ENCODE peak calls at places on chromosome 7, in four cellular contexts. K, J, D and M are unnamed samples.
A peak's percentile ranks its signal among the peaks of the same experiment; 100 is the strongest.

GRCh38 chr7:4208586-4208985 is 473.5 kb upstream of the FOXK1 start:
- DNase-seq in K (no peak), J (no peak), D (no peak), M (no peak)

GRCh38 chr7:31744294-31744874 is 57.4 kb downstream of the PPP1R17 start:
- DNase-seq in K (peak; percentile 82), J (peak; percentile 49), D (peak; percentile 53), M (no peak)

GRCh38 chr7:115357213-115357999 is 435.5 kb downstream of the MDFIC start:
- DNase-seq in K (no peak), J (no peak), D (no peak), M (no peak)

GRCh38 chr7:46220066-46220630 is 299.1 kb upstream of the IGFBP3 start:
- DNase-seq in K (no peak), J (no peak), D (no peak), M (peak; percentile 6)

GRCh38 chr7:5692112-5692844 is 89.2 kb downstream of the RNF216 start:
- DNase-seq in K (peak; percentile 86), J (peak; percentile 71), D (no peak), M (no peak)

GRCh38 chr7:125136341-125136740 is 206.7 kb upstream of the POT1 start:
- DNase-seq in K (no peak), J (no peak), D (no peak), M (no peak)

GRCh38 chr7:74449809-74450397 is 3.8 kb upstream of the GTF2IRD1 start:
- DNase-seq in K (peak; percentile 68), J (peak; percentile 61), D (peak; percentile 87), M (peak; percentile 97)

GRCh38 chr7:104240400-104240799 is 32.6 kb upstream of the ORC5 start:
- DNase-seq in K (no peak), J (no peak), D (no peak), M (no peak)

GRCh38 chr7:22726345-22726848 is 603 bp upstream of the IL6 start:
- DNase-seq in K (peak; percentile 76), J (peak; percentile 7), D (peak; percentile 68), M (no peak)

GRCh38 chr7:90858546-90858945 is 262.4 kb downstream of the CDK14 start:
- DNase-seq in K (no peak), J (no peak), D (no peak), M (no peak)

GRCh38 chr7:117035463-117035862 is 82.2 kb downstream of the ST7 start:
- DNase-seq in K (no peak), J (no peak), D (no peak), M (no peak)

GRCh38 chr7:27193335-27194001 is 6.4 kb downstream of the HOXA13 start:
- DNase-seq in K (no peak), J (no peak), D (no peak), M (no peak)

GRCh38 chr7:46625032-46625431 is 704.0 kb upstream of the IGFBP3 start:
- DNase-seq in K (no peak), J (no peak), D (no peak), M (peak; percentile 10)

GRCh38 chr7:114084381-114085312 is 165.8 kb upstream of the PPP1R3A start:
- DNase-seq in K (no peak), J (no peak), D (no peak), M (no peak)

GRCh38 chr7:44912775-44913347 is 27.5 kb upstream of the PURB start:
- DNase-seq in K (peak; percentile 23), J (peak; percentile 20), D (no peak), M (no peak)

GRCh38 chr7:41247128-41247865 is 455.6 kb downstream of the INHBA start:
- DNase-seq in K (no peak), J (no peak), D (no peak), M (no peak)

GRCh38 chr7:43199333-43199732 is 86.9 kb downstream of the HECW1 start:
- DNase-seq in K (no peak), J (no peak), D (no peak), M (no peak)

GRCh38 chr7:114081606-114082425 is 163.0 kb upstream of the PPP1R3A start:
- DNase-seq in K (peak; percentile 54), J (peak; percentile 16), D (no peak), M (no peak)

GRCh38 chr7:96084880-96085551 is 236.9 kb downstream of the SLC25A13 start:
- DNase-seq in K (peak; percentile 14), J (no peak), D (no peak), M (no peak)

GRCh38 chr7:66952343-66953043 is 31.5 kb downstream of the TMEM248 start:
- DNase-seq in K (peak; percentile 85), J (peak; percentile 23), D (no peak), M (no peak)

GRCh38 chr7:45187946-45188411 is 30.4 kb downstream of the RAMP3 start:
- DNase-seq in K (no peak), J (no peak), D (no peak), M (no peak)

GRCh38 chr7:78099715-78100477 is 301.3 kb downstream of the PHTF2 start:
- DNase-seq in K (no peak), J (no peak), D (no peak), M (no peak)

GRCh38 chr7:142348100-142348499 is 90.2 kb upstream of the PRSS58 start:
- DNase-seq in K (no peak), J (no peak), D (no peak), M (no peak)

GRCh38 chr7:89259085-89259484 is 463.5 kb upstream of the TEX47 start:
- DNase-seq in K (no peak), J (no peak), D (no peak), M (no peak)

GRCh38 chr7:55348502-55348901 is 16.6 kb upstream of the LANCL2 start:
- DNase-seq in K (no peak), J (no peak), D (no peak), M (no peak)

GRCh38 chr7:101378808-101379207 is 16.1 kb downstream of the COL26A1 start:
- DNase-seq in K (no peak), J (no peak), D (no peak), M (no peak)

GRCh38 chr7:83413425-83413824 is 235.5 kb downstream of the SEMA3E start:
- DNase-seq in K (peak; percentile 37), J (no peak), D (no peak), M (no peak)

GRCh38 chr7:116950889-116951351 is 2.4 kb upstream of the ST7 start:
- DNase-seq in K (no peak), J (no peak), D (no peak), M (no peak)

GRCh38 chr7:28748346-28748745 is 209.8 kb downstream of the TRIL start:
- DNase-seq in K (no peak), J (no peak), D (no peak), M (no peak)

GRCh38 chr7:29622335-29623265 is 59.0 kb downstream of the PRR15 start:
- DNase-seq in K (peak; percentile 61), J (no peak), D (no peak), M (no peak)

GRCh38 chr7:28125381-28126046 is 55.1 kb downstream of the JAZF1 start:
- DNase-seq in K (no peak), J (no peak), D (no peak), M (no peak)

GRCh38 chr7:143040209-143040710 is 11.9 kb upstream of the OR6V1 start:
- DNase-seq in K (no peak), J (no peak), D (no peak), M (no peak)

DNA sequence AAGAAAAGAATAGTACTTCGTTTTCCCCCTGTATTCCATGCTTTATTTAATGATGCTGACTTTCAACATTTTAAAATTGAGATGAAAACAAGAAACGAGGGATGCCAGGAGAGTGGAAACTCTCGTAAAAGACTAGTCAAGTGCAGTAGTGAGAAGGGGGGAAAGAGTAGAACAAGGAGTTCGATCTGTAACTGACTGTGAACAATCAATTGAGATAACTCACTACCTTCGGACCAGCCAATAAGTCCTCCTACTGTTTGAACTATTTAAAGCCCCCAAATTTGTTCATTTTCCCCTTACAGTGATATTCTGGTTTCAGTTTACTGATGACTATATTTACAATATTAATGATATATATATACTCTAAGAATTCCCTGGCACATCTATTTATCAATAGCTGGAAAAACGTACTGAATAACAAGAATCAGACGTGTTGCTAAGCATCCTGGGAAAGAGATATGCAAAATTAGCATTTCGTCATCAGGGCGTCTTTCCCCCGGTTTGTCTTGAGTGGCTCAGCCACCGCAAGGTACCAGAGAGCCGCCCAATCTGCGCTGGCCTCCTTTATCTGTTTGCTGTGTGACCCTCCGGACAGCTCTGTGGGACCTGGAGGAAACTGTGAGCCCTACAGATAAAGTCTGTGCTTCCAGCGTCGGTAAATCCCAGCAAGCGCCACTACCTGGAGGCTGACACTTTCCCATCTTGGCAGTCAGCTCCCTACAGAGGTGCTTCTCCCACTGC is 41.1 kb downstream of the PDIA4 start:
- DNase-seq in K (peak; percentile 94), J (peak; percentile 87), D (peak; percentile 98), M (peak; percentile 81)
- TF ChIP-seq MAX in K (peak; percentile 23), J (no peak), D (no peak), M (no peak)

DNA sequence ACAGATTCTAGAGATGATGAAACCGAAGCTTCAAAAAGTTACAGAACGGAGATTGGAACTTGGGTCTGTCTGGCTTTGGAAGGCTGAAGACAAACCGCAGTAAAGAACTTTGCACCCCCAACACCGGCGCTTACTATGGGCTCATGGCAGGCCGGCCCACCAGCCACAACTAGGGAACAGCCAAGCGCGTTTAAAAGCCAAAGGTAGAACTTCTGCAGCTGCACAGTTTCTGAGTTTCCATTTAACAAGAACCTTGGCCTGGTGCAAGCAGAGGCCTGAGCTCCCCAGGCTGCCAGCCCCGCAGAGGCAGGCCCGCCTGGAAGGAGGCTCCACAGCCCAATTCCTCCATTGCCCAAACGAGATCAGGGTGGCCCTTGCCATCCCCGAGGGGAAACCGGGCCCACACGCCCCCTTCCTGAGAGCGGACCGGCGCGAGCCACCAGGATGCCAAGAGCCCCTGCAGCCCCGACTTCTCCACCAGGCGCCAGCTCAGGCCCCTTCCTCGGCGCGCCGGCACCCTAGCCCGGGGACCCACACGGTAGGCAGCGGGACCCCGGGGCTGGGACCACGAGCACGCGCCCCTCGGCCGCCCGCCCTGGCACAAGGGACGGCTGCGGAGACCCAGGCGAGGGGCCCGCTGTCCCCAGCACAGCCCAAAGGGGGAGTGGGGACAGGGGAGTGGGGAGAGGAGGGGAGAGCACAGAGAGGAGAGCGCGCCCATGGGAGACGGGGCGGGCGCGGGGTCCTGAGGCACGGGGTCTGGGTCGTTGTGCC is 566 bp downstream of the MAD1L1 start:
- DNase-seq in K (no peak), J (peak; percentile 47), D (no peak), M (peak; percentile 63)
- TF ChIP-seq RNF2 in K (no peak), J (no peak), D (no peak), M (no peak)

DNA sequence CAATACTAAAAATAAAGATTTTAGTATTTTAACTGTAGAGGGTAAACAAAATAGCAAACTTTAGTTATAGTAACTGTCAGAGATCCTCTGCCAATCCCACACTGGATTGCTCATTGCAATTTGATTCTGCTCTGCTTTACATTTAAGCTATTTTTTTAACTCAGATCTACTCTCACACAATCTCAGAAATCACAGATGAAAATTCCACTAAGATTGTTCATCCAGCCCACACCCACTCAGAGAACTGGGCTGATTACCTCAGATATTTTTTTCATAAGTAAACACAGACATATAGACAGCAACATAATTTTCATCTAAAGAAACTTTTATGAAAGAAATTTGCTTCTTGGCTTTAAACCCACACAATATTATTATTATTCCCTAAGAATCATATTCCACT is 7.0 kb downstream of the OSBPL3 start:
- DNase-seq in K (no peak), J (no peak), D (no peak), M (no peak)
- TF ChIP-seq MAX in K (no peak), J (no peak), D (no peak), M (no peak)

DNA sequence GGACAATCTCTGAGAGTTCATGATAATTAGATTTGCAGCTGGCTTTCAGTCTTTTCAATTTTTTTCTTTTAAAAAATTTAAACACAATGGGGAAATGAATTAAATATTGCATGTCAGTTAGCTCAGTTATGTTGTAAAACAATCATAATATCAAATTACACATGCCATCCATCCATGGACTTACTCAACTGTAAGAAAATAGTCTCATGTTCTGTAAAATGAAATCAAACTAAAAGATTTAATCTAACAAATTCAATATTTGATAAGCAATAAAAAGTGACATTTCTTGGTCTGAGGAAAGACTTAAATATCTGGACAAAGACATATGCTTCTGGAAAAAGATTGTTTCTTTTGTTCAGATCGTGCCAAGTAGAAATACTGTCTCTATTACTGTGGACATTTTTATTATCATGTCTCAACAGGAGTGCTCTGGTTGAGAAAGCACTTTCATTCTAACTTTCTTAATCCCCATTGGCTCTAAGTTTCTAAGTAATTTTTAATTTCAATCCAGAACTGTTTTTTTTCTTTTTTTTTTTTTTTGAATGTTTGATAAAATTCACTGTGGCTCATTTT is 179.2 kb upstream of the FAM3C start:
- DNase-seq in K (no peak), J (no peak), D (no peak), M (no peak)
- TF ChIP-seq RNF2 in K (no peak), J (no peak), D (no peak), M (no peak)